ENCODE peak calls at places on chromosome 2, in six cellular contexts. One of them, this sample, is unnamed. For H3K36me3, the result is how much of the 10 kb centered on the place peaks cover.

GRCh38 chr2:191696001-191696400 is 18.1 kb downstream of the NABP1 start:
- DNase-seq in CD8-positive, alpha-beta memory T cell: no peak
- DNase-seq in right lobe of liver: peak
- DNase-seq in CD8-positive, alpha-beta T cell: no peak
- DNase-seq in hepatocyte: peak
- DNase-seq in CD4-positive, alpha-beta memory T cell: no peak
- DNase-seq in this sample: peak

GRCh38 chr2:35199298-35199697 is 1156.3 kb upstream of the CRIM1 start:
- DNase-seq in CD8-positive, alpha-beta memory T cell: no peak
- DNase-seq in right lobe of liver: no peak
- DNase-seq in CD8-positive, alpha-beta T cell: no peak
- DNase-seq in hepatocyte: no peak
- DNase-seq in CD4-positive, alpha-beta memory T cell: no peak
- DNase-seq in this sample: no peak

GRCh38 chr2:46645681-46646162 is 166.4 kb downstream of the TMEM247 start:
- DNase-seq in CD8-positive, alpha-beta memory T cell: no peak
- DNase-seq in right lobe of liver: no peak
- DNase-seq in CD8-positive, alpha-beta T cell: no peak
- DNase-seq in hepatocyte: peak
- DNase-seq in CD4-positive, alpha-beta memory T cell: no peak
- DNase-seq in this sample: no peak

GRCh38 chr2:11050565-11050964 is 104.7 kb upstream of the SLC66A3 start:
- DNase-seq in CD8-positive, alpha-beta memory T cell: no peak
- DNase-seq in right lobe of liver: no peak
- DNase-seq in CD8-positive, alpha-beta T cell: no peak
- DNase-seq in hepatocyte: no peak
- DNase-seq in CD4-positive, alpha-beta memory T cell: no peak
- DNase-seq in this sample: no peak

GRCh38 chr2:37816686-37817085 is 108.4 kb upstream of the RMDN2 start:
- DNase-seq in CD8-positive, alpha-beta memory T cell: no peak
- DNase-seq in right lobe of liver: no peak
- DNase-seq in CD8-positive, alpha-beta T cell: no peak
- DNase-seq in hepatocyte: no peak
- DNase-seq in CD4-positive, alpha-beta memory T cell: no peak
- DNase-seq in this sample: no peak

GRCh38 chr2:204984421-204984925 is 439.2 kb downstream of the PARD3B start:
- DNase-seq in CD8-positive, alpha-beta memory T cell: no peak
- DNase-seq in right lobe of liver: no peak
- DNase-seq in CD8-positive, alpha-beta T cell: no peak
- DNase-seq in hepatocyte: no peak
- DNase-seq in CD4-positive, alpha-beta memory T cell: no peak
- DNase-seq in this sample: no peak

GRCh38 chr2:219352448-219353023 is 20.0 kb upstream of the RESP18 start:
- DNase-seq in CD8-positive, alpha-beta memory T cell: peak
- DNase-seq in right lobe of liver: no peak
- DNase-seq in CD8-positive, alpha-beta T cell: peak
- DNase-seq in hepatocyte: peak
- DNase-seq in CD4-positive, alpha-beta memory T cell: peak
- DNase-seq in this sample: no peak

GRCh38 chr2:132429941-132430573 is 13.5 kb downstream of the GPR39 start:
- DNase-seq in CD8-positive, alpha-beta memory T cell: no peak
- DNase-seq in right lobe of liver: no peak
- DNase-seq in CD8-positive, alpha-beta T cell: no peak
- DNase-seq in hepatocyte: no peak
- DNase-seq in CD4-positive, alpha-beta memory T cell: no peak
- DNase-seq in this sample: no peak

GRCh38 chr2:33021542-33022259 is 74.9 kb downstream of the LTBP1 start:
- DNase-seq in CD8-positive, alpha-beta memory T cell: no peak
- DNase-seq in right lobe of liver: no peak
- DNase-seq in CD8-positive, alpha-beta T cell: no peak
- DNase-seq in hepatocyte: no peak
- DNase-seq in CD4-positive, alpha-beta memory T cell: no peak
- DNase-seq in this sample: no peak

GRCh38 chr2:44943693-44944101 is 2.2 kb downstream of the SIX3 start:
- DNase-seq in CD8-positive, alpha-beta memory T cell: no peak
- DNase-seq in right lobe of liver: no peak
- DNase-seq in CD8-positive, alpha-beta T cell: no peak
- DNase-seq in hepatocyte: no peak
- DNase-seq in CD4-positive, alpha-beta memory T cell: no peak
- DNase-seq in this sample: no peak

GRCh38 chr2:57429821-57430220 is 616.8 kb upstream of the VRK2 start:
- DNase-seq in CD8-positive, alpha-beta memory T cell: no peak
- DNase-seq in right lobe of liver: no peak
- DNase-seq in CD8-positive, alpha-beta T cell: no peak
- DNase-seq in hepatocyte: no peak
- DNase-seq in CD4-positive, alpha-beta memory T cell: no peak
- DNase-seq in this sample: no peak

GRCh38 chr2:75311993-75312392 is 112.7 kb upstream of the TACR1 start:
- DNase-seq in CD8-positive, alpha-beta memory T cell: no peak
- DNase-seq in right lobe of liver: no peak
- DNase-seq in CD8-positive, alpha-beta T cell: no peak
- DNase-seq in hepatocyte: no peak
- DNase-seq in CD4-positive, alpha-beta memory T cell: no peak
- DNase-seq in this sample: no peak

GRCh38 chr2:216274194-216274593 is 98.1 kb downstream of the MARCHF4 start:
- DNase-seq in CD8-positive, alpha-beta memory T cell: no peak
- DNase-seq in right lobe of liver: no peak
- DNase-seq in CD8-positive, alpha-beta T cell: no peak
- DNase-seq in hepatocyte: no peak
- DNase-seq in CD4-positive, alpha-beta memory T cell: no peak
- DNase-seq in this sample: no peak

GRCh38 chr2:236008006-236008405 is 160.2 kb downstream of the GBX2 start:
- DNase-seq in CD8-positive, alpha-beta memory T cell: no peak
- DNase-seq in right lobe of liver: no peak
- DNase-seq in CD8-positive, alpha-beta T cell: no peak
- DNase-seq in hepatocyte: no peak
- DNase-seq in CD4-positive, alpha-beta memory T cell: no peak
- DNase-seq in this sample: no peak

GRCh38 chr2:128769457-128770142 is 450.9 kb upstream of the HS6ST1 start:
- DNase-seq in CD8-positive, alpha-beta memory T cell: no peak
- DNase-seq in right lobe of liver: no peak
- DNase-seq in CD8-positive, alpha-beta T cell: peak
- DNase-seq in hepatocyte: no peak
- DNase-seq in CD4-positive, alpha-beta memory T cell: no peak
- DNase-seq in this sample: no peak

GRCh38 chr2:238304116-238304515 is 15.7 kb upstream of the PER2 start:
- DNase-seq in CD8-positive, alpha-beta memory T cell: no peak
- DNase-seq in right lobe of liver: no peak
- DNase-seq in CD8-positive, alpha-beta T cell: no peak
- DNase-seq in hepatocyte: no peak
- DNase-seq in CD4-positive, alpha-beta memory T cell: no peak
- DNase-seq in this sample: no peak

GRCh38 chr2:237456200-237456731 is 30.8 kb upstream of the MLPH start:
- DNase-seq in CD8-positive, alpha-beta memory T cell: no peak
- DNase-seq in right lobe of liver: no peak
- DNase-seq in CD8-positive, alpha-beta T cell: no peak
- DNase-seq in hepatocyte: peak
- DNase-seq in CD4-positive, alpha-beta memory T cell: no peak
- DNase-seq in this sample: no peak

GRCh38 chr2:177322801-177323261 is 58.3 kb upstream of the NFE2L2 start:
- DNase-seq in CD8-positive, alpha-beta memory T cell: no peak
- DNase-seq in right lobe of liver: peak
- DNase-seq in CD8-positive, alpha-beta T cell: no peak
- DNase-seq in hepatocyte: no peak
- DNase-seq in CD4-positive, alpha-beta memory T cell: no peak
- DNase-seq in this sample: no peak

GRCh38 chr2:144466637-144467036 is 53.3 kb downstream of the ZEB2 start:
- DNase-seq in CD8-positive, alpha-beta memory T cell: no peak
- DNase-seq in right lobe of liver: no peak
- DNase-seq in CD8-positive, alpha-beta T cell: no peak
- DNase-seq in hepatocyte: no peak
- DNase-seq in CD4-positive, alpha-beta memory T cell: no peak
- DNase-seq in this sample: no peak

GRCh38 chr2:40719414-40719813 is 267.5 kb upstream of the SLC8A1 start:
- DNase-seq in CD8-positive, alpha-beta memory T cell: no peak
- DNase-seq in right lobe of liver: no peak
- DNase-seq in CD8-positive, alpha-beta T cell: no peak
- DNase-seq in hepatocyte: no peak
- DNase-seq in CD4-positive, alpha-beta memory T cell: no peak
- DNase-seq in this sample: no peak

GRCh38 chr2:211306929-211307328 is 750.5 kb downstream of the CPS1 start:
- DNase-seq in CD8-positive, alpha-beta memory T cell: no peak
- DNase-seq in right lobe of liver: no peak
- DNase-seq in CD8-positive, alpha-beta T cell: no peak
- DNase-seq in hepatocyte: no peak
- DNase-seq in CD4-positive, alpha-beta memory T cell: no peak
- DNase-seq in this sample: no peak

GRCh38 chr2:198483046-198483445 is 678.7 kb downstream of the PLCL1 start:
- DNase-seq in CD8-positive, alpha-beta memory T cell: no peak
- DNase-seq in right lobe of liver: no peak
- DNase-seq in CD8-positive, alpha-beta T cell: no peak
- DNase-seq in hepatocyte: no peak
- DNase-seq in CD4-positive, alpha-beta memory T cell: no peak
- DNase-seq in this sample: no peak

GRCh38 chr2:241977557-241978300 is 108.2 kb downstream of the RTP5 start:
- DNase-seq in CD8-positive, alpha-beta memory T cell: no peak
- DNase-seq in right lobe of liver: no peak
- DNase-seq in CD8-positive, alpha-beta T cell: no peak
- DNase-seq in hepatocyte: no peak
- DNase-seq in CD4-positive, alpha-beta memory T cell: no peak
- DNase-seq in this sample: no peak
- H3K36me3 ChIP-seq in CD8-positive, alpha-beta memory T cell: under half
- H3K36me3 ChIP-seq in right lobe of liver: under half
- H3K36me3 ChIP-seq in CD8-positive, alpha-beta T cell: under half
- H3K36me3 ChIP-seq in hepatocyte: under half
- H3K36me3 ChIP-seq in CD4-positive, alpha-beta memory T cell: under half
- H3K36me3 ChIP-seq in this sample: under half

DNA sequence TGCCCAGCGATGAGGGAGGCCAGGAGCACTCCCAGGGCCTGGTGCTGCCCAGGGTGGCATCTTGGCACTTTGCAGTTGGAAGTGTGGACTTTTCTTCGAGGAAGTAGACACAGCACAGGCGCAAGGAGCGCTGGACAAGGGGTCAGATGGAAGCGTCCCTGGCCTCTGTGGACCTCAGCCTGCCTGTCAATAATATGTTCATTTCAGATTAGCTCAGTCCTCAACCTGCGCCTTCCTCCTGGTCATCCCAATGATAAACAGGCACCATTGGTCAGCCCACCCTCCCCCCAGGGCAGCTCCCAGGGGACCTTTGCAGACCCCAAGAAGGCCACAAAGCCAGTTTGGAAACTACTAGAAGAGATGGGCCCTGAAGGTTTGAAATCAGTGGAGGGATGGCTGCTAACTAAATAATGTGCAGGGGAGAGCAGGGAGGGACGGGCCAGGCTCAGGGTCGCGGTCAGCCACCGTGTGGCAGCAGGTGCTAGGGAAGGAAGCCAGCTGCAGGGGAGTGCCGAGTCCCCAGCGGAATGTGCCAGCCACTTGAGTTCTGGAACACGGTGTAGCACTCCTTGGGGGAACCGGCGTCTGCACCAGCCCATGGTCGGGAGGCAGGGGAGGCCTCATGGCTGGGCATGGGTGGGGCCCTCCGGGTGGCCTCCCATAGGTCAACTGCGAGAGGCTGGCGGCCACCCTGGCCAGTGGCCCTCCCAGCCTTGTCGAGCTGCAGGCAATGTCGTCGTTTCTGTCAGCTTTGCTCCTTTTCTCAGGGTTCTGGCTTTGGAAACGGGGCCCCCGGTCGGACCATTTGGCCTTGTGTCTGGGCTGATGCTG is 59.9 kb downstream of the ADI1 start:
- DNase-seq in CD8-positive, alpha-beta memory T cell: no peak
- DNase-seq in right lobe of liver: no peak
- DNase-seq in CD8-positive, alpha-beta T cell: peak
- DNase-seq in hepatocyte: peak
- DNase-seq in CD4-positive, alpha-beta memory T cell: no peak
- DNase-seq in this sample: no peak
- H3K36me3 ChIP-seq in CD8-positive, alpha-beta memory T cell: under half
- H3K36me3 ChIP-seq in right lobe of liver: under half
- H3K36me3 ChIP-seq in CD8-positive, alpha-beta T cell: under half
- H3K36me3 ChIP-seq in hepatocyte: under half
- H3K36me3 ChIP-seq in CD4-positive, alpha-beta memory T cell: under half
- H3K36me3 ChIP-seq in this sample: half or more

GRCh38 chr2:26384183-26384582 is 17.5 kb upstream of the DRC1 start:
- DNase-seq in CD8-positive, alpha-beta memory T cell: no peak
- DNase-seq in right lobe of liver: no peak
- DNase-seq in CD8-positive, alpha-beta T cell: no peak
- DNase-seq in hepatocyte: no peak
- DNase-seq in CD4-positive, alpha-beta memory T cell: no peak
- DNase-seq in this sample: no peak

GRCh38 chr2:26380281-26380680 is 21.4 kb upstream of the DRC1 start:
- DNase-seq in CD8-positive, alpha-beta memory T cell: no peak
- DNase-seq in right lobe of liver: no peak
- DNase-seq in CD8-positive, alpha-beta T cell: no peak
- DNase-seq in hepatocyte: no peak
- DNase-seq in CD4-positive, alpha-beta memory T cell: no peak
- DNase-seq in this sample: no peak

GRCh38 chr2:26382534-26382933 is 19.2 kb upstream of the DRC1 start:
- DNase-seq in CD8-positive, alpha-beta memory T cell: no peak
- DNase-seq in right lobe of liver: no peak
- DNase-seq in CD8-positive, alpha-beta T cell: no peak
- DNase-seq in hepatocyte: no peak
- DNase-seq in CD4-positive, alpha-beta memory T cell: no peak
- DNase-seq in this sample: no peak

DNA sequence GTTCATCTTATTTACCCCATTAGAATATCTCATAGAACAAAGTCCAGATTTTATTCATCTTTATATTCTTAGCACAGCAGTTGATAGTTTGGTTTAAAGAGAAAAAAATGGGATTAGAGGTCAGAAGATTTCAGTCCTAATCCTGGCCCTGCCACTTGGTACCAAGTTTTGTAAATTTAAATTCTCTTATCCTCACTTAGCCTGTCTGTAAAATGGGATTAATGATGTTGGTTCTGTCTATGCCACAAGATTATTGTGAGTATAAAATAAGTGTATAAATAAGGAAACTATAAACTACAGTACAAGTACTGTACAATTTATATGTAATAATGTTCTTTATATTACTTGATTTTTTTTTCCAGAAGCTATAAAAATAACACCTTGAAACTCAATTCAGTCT is 17.1 kb upstream of the DRC1 start:
- DNase-seq in CD8-positive, alpha-beta memory T cell: no peak
- DNase-seq in right lobe of liver: no peak
- DNase-seq in CD8-positive, alpha-beta T cell: no peak
- DNase-seq in hepatocyte: no peak
- DNase-seq in CD4-positive, alpha-beta memory T cell: no peak
- DNase-seq in this sample: no peak
- H3K36me3 ChIP-seq in CD8-positive, alpha-beta memory T cell: under half
- H3K36me3 ChIP-seq in right lobe of liver: under half
- H3K36me3 ChIP-seq in CD8-positive, alpha-beta T cell: under half
- H3K36me3 ChIP-seq in hepatocyte: under half
- H3K36me3 ChIP-seq in CD4-positive, alpha-beta memory T cell: under half
- H3K36me3 ChIP-seq in this sample: under half

DNA sequence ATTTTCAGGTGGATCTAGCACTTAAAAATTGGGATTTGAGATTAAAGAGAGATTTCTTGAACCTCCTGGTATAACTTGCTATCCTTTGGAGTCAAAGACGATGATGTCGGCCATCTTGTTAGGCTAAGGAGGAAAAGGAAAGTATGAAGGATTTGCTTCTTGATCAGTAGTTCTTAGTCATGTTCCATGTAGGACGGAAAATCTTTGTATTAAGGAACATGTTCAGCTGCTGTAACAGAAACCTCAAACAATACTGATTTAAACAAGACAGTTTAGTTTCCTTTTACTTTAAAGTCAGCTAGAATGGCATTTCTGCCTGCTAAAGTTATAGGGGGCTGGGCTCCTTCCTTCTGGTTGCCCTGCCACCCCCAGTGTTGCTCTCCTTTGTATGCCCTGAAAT is 56.4 kb upstream of the MGAT5 start:
- DNase-seq in CD8-positive, alpha-beta memory T cell: no peak
- DNase-seq in right lobe of liver: no peak
- DNase-seq in CD8-positive, alpha-beta T cell: no peak
- DNase-seq in hepatocyte: no peak
- DNase-seq in CD4-positive, alpha-beta memory T cell: no peak
- DNase-seq in this sample: no peak
- H3K36me3 ChIP-seq in CD8-positive, alpha-beta memory T cell: under half
- H3K36me3 ChIP-seq in right lobe of liver: under half
- H3K36me3 ChIP-seq in CD8-positive, alpha-beta T cell: under half
- H3K36me3 ChIP-seq in hepatocyte: under half
- H3K36me3 ChIP-seq in CD4-positive, alpha-beta memory T cell: under half
- H3K36me3 ChIP-seq in this sample: under half

GRCh38 chr2:158634627-158635026 is 160.5 kb upstream of the DAPL1 start:
- DNase-seq in CD8-positive, alpha-beta memory T cell: no peak
- DNase-seq in right lobe of liver: no peak
- DNase-seq in CD8-positive, alpha-beta T cell: no peak
- DNase-seq in hepatocyte: no peak
- DNase-seq in CD4-positive, alpha-beta memory T cell: no peak
- DNase-seq in this sample: no peak
- H3K36me3 ChIP-seq in CD8-positive, alpha-beta memory T cell: under half
- H3K36me3 ChIP-seq in right lobe of liver: under half
- H3K36me3 ChIP-seq in CD8-positive, alpha-beta T cell: under half
- H3K36me3 ChIP-seq in hepatocyte: under half
- H3K36me3 ChIP-seq in CD4-positive, alpha-beta memory T cell: under half
- H3K36me3 ChIP-seq in this sample: under half

This sample was measured in upper lobe of left lung.